ENCODE peak calls at places on chromosomes 6 and 20, in six cellular contexts. N is psoas muscle, F is A172, B is nephron progenitor cell, H is HFF-Myc, T is mesendoderm. R is an unnamed sample.

GRCh38 chr6:142802124-142802523 is 142.9 kb downstream of the HIVEP2 start:
- DNase-seq in N (peak), F (peak), B (no peak), H (peak), T (peak), R (no peak)

GRCh38 chr20:2967841-2968240 is 75.6 kb upstream of the GNRH2 start:
- DNase-seq in N (no peak), F (no peak), B (no peak), H (no peak), T (no peak), R (no peak)

GRCh38 chr20:63241272-63241671 is 5.6 kb downstream of the BIRC7 start:
- DNase-seq in N (no peak), F (no peak), B (no peak), H (no peak), T (no peak), R (no peak)

GRCh38 chr6:98581725-98582124 is 252.6 kb upstream of the POU3F2 start:
- DNase-seq in N (no peak), F (no peak), B (no peak), H (no peak), T (no peak), R (no peak)

GRCh38 chr6:145044606-145045275 is 690.6 kb downstream of the EPM2A start:
- DNase-seq in N (no peak), F (peak), B (no peak), H (peak), T (no peak), R (no peak)

GRCh38 chr6:92930212-92930611 is 489.1 kb downstream of the EPHA7 start:
- DNase-seq in N (no peak), F (no peak), B (no peak), H (no peak), T (no peak), R (no peak)

GRCh38 chr20:8858181-8858794 is 210.6 kb upstream of the PLCB4 start:
- DNase-seq in N (no peak), F (no peak), B (no peak), H (no peak), T (no peak), R (no peak)

GRCh38 chr6:11008821-11009220 is 35.3 kb downstream of the ELOVL2 start:
- DNase-seq in N (no peak), F (no peak), B (no peak), H (no peak), T (no peak), R (no peak)

GRCh38 chr6:157732007-157732406 is 91.0 kb upstream of the SNX9 start:
- DNase-seq in N (no peak), F (no peak), B (no peak), H (no peak), T (peak), R (no peak)

GRCh38 chr6:35511183-35511941 is 1.3 kb downstream of the TULP1 start:
- DNase-seq in N (no peak), F (no peak), B (no peak), H (no peak), T (no peak), R (no peak)

GRCh38 chr20:53750827-53751393 is 157.3 kb upstream of the ZNF217 start:
- DNase-seq in N (no peak), F (no peak), B (no peak), H (peak), T (peak), R (peak)

GRCh38 chr6:24396764-24397163 is 6.0 kb upstream of the MRS2 start:
- DNase-seq in N (no peak), F (no peak), B (no peak), H (no peak), T (peak), R (peak)

GRCh38 chr6:8013763-8014162 is 50.4 kb downstream of the BLOC1S5 start:
- DNase-seq in N (no peak), F (no peak), B (no peak), H (no peak), T (no peak), R (no peak)

GRCh38 chr6:36840471-36841461 is 1.5 kb upstream of the CPNE5 start:
- DNase-seq in N (peak), F (no peak), B (peak), H (no peak), T (peak), R (no peak)

GRCh38 chr6:53474010-53474409 is 70.9 kb downstream of the GCLC start:
- DNase-seq in N (no peak), F (no peak), B (no peak), H (no peak), T (no peak), R (no peak)

GRCh38 chr20:48128436-48128835 is 343.2 kb upstream of the SULF2 start:
- DNase-seq in N (no peak), F (peak), B (no peak), H (no peak), T (no peak), R (no peak)

GRCh38 chr6:19327246-19327645 is 509.9 kb upstream of the ID4 start:
- DNase-seq in N (no peak), F (peak), B (no peak), H (no peak), T (peak), R (no peak)

GRCh38 chr6:117615981-117616961 is 14.0 kb upstream of the GOPC start:
- DNase-seq in N (no peak), F (peak), B (no peak), H (no peak), T (peak), R (no peak)

GRCh38 chr6:113015249-113015648 is 668.1 kb downstream of the RFPL4B start:
- DNase-seq in N (no peak), F (no peak), B (no peak), H (no peak), T (no peak), R (no peak)

GRCh38 chr6:124822118-124822746 is 140.0 kb upstream of the RNF217 start:
- DNase-seq in N (no peak), F (no peak), B (no peak), H (no peak), T (no peak), R (no peak)

GRCh38 chr20:25579081-25579770 is 6.1 kb downstream of the NINL start:
- DNase-seq in N (no peak), F (no peak), B (peak), H (no peak), T (peak), R (no peak)

GRCh38 chr6:132728616-132729015 is 14.8 kb upstream of the VNN1 start:
- DNase-seq in N (no peak), F (no peak), B (no peak), H (no peak), T (peak), R (peak)

GRCh38 chr6:170464080-170464479 is 89.0 kb downstream of the PSMB1 start:
- DNase-seq in N (no peak), F (no peak), B (no peak), H (no peak), T (no peak), R (no peak)

GRCh38 chr6:61210549-61210948 is 1075.5 kb downstream of the KHDRBS2 start:
- DNase-seq in N (no peak), F (no peak), B (no peak), H (no peak), T (peak), R (no peak)

GRCh38 chr20:46852313-46852712 is 42.3 kb upstream of the EYA2 start:
- DNase-seq in N (no peak), F (no peak), B (no peak), H (no peak), T (no peak), R (no peak)

GRCh38 chr6:51300510-51300909 is 481.8 kb downstream of the TFAP2B start:
- DNase-seq in N (no peak), F (no peak), B (no peak), H (no peak), T (no peak), R (no peak)

R was measured in NCI-H82.